ENCODE peak calls at places on chromosome 2, in nine cellular contexts. T, X, Q, N, E, W, A, D and P are unnamed samples. For H3K4me1, the result is how much of the 10 kb centered on the place peaks cover.

GRCh38 chr2:158079672-158080071 is 22.0 kb upstream of the UPP2 start:
- DNase-seq in T (peak), X (no peak), Q (no peak), N (no peak), E (no peak), W (no peak), A (no peak), D (no peak), P (no peak)

GRCh38 chr2:16069663-16069932 is 129.2 kb downstream of the MYCN start:
- DNase-seq in T (no peak), X (peak), Q (no peak), N (no peak), E (no peak), W (no peak), A (no peak), D (no peak), P (no peak)

GRCh38 chr2:222919841-222920609 is 59.2 kb downstream of the ACSL3 start:
- DNase-seq in T (peak), X (peak), Q (no peak), N (no peak), E (no peak), W (no peak), A (no peak), D (no peak), P (no peak)

GRCh38 chr2:190637903-190638618 is 10.8 kb upstream of the NAB1 start:
- DNase-seq in T (no peak), X (peak), Q (no peak), N (no peak), E (peak), W (no peak), A (peak), D (no peak), P (no peak)

GRCh38 chr2:69518836-69519235 is 81.6 kb upstream of the NFU1 start:
- DNase-seq in T (no peak), X (no peak), Q (no peak), N (no peak), E (no peak), W (peak), A (peak), D (no peak), P (peak)

GRCh38 chr2:234960091-234961088 is 8.6 kb downstream of the SH3BP4 start:
- DNase-seq in T (no peak), X (no peak), Q (no peak), N (peak), E (no peak), W (no peak), A (no peak), D (peak), P (no peak)

GRCh38 chr2:65311049-65311448 is 83.4 kb downstream of the ACTR2 start:
- DNase-seq in T (no peak), X (no peak), Q (no peak), N (no peak), E (no peak), W (no peak), A (no peak), D (no peak), P (no peak)

GRCh38 chr2:109736177-109736827 is 57.8 kb upstream of the RGPD5 start:
- DNase-seq in T (peak), X (peak), Q (peak), N (peak), E (no peak), W (no peak), A (peak), D (no peak), P (peak)

GRCh38 chr2:234963785-234964615 is 12.2 kb downstream of the SH3BP4 start:
- DNase-seq in T (peak), X (peak), Q (no peak), N (peak), E (no peak), W (no peak), A (no peak), D (peak), P (peak)

GRCh38 chr2:166609183-166609959 is 115.3 kb upstream of the SCN7A start:
- DNase-seq in T (no peak), X (no peak), Q (no peak), N (peak), E (no peak), W (no peak), A (no peak), D (no peak), P (no peak)

GRCh38 chr2:142672698-142673097 is 204.8 kb upstream of the KYNU start:
- DNase-seq in T (no peak), X (no peak), Q (no peak), N (no peak), E (no peak), W (no peak), A (no peak), D (no peak), P (no peak)

GRCh38 chr2:26162963-26163362 is 9.9 kb upstream of the GAREM2 start:
- DNase-seq in T (no peak), X (no peak), Q (no peak), N (peak), E (no peak), W (no peak), A (no peak), D (no peak), P (no peak)

GRCh38 chr2:120769787-120770120 is 34.1 kb downstream of the GLI2 start:
- DNase-seq in T (no peak), X (no peak), Q (no peak), N (no peak), E (peak), W (no peak), A (no peak), D (no peak), P (no peak)

GRCh38 chr2:28684142-28684858 is 67.3 kb upstream of the PPP1CB start:
- DNase-seq in T (no peak), X (peak), Q (no peak), N (no peak), E (no peak), W (no peak), A (no peak), D (no peak), P (no peak)

GRCh38 chr2:197311521-197312033 is 997 bp upstream of the ANKRD44 start:
- DNase-seq in T (no peak), X (no peak), Q (no peak), N (no peak), E (no peak), W (no peak), A (no peak), D (no peak), P (no peak)

GRCh38 chr2:168355110-168355509 is 101.0 kb upstream of the CERS6 start:
- DNase-seq in T (no peak), X (no peak), Q (no peak), N (no peak), E (no peak), W (no peak), A (no peak), D (no peak), P (no peak)

GRCh38 chr2:106581755-106582430 is 94.7 kb downstream of the CD8B2 start:
- DNase-seq in T (peak), X (peak), Q (peak), N (peak), E (peak), W (peak), A (no peak), D (no peak), P (peak)

GRCh38 chr2:46270384-46270783 is 26.8 kb upstream of the EPAS1 start:
- DNase-seq in T (peak), X (no peak), Q (no peak), N (no peak), E (no peak), W (no peak), A (no peak), D (no peak), P (no peak)
- H3K4me1 ChIP-seq in T (under half), X (under half), Q (under half), N (under half), E (under half), W (under half), A (under half), D (under half), P (under half)

GRCh38 chr2:241692448-241692847 is 5.8 kb upstream of the DTYMK start:
- DNase-seq in T (peak), X (no peak), Q (no peak), N (no peak), E (no peak), W (no peak), A (no peak), D (no peak), P (no peak)
- H3K27ac ChIP-seq in T (peak), X (no peak), Q (no peak), N (no peak), E (no peak), W (no peak), A (no peak), D (no peak), P (no peak)

DNA sequence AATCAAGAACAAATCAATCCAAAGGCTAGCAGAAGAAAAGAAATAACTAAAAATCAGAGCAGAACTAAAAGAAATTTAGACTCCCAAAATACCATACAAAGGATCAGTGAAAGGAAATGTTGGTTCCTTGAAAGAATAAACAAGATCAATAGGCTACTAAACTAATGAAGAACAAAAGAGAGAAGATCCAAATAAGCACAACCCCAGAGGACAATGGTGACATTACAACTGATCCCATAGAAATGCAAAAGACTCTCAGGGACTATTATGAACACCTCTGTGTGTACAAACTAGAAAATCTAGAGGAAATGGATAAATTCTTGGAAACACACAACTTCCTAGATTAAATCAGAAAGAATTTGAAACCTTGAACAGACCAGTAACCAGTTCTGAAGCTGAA is 1186.9 kb downstream of the LRP1B start:
- DNase-seq in T (no peak), X (no peak), Q (no peak), N (no peak), E (no peak), W (no peak), A (no peak), D (no peak), P (no peak)
- TF ChIP-seq CTCF in T (no peak), X (no peak), Q (no peak), N (no peak), E (no peak), W (no peak), A (no peak), D (no peak), P (peak)

GRCh38 chr2:8983571-8983970 is 19.9 kb downstream of the MBOAT2 start:
- DNase-seq in T (no peak), X (no peak), Q (no peak), N (no peak), E (no peak), W (no peak), A (no peak), D (no peak), P (no peak)

GRCh38 chr2:8984152-8984551 is 19.3 kb downstream of the MBOAT2 start:
- DNase-seq in T (no peak), X (no peak), Q (no peak), N (no peak), E (no peak), W (no peak), A (no peak), D (no peak), P (no peak)

GRCh38 chr2:8986327-8986976 is 17.0 kb downstream of the MBOAT2 start:
- DNase-seq in T (no peak), X (no peak), Q (peak), N (no peak), E (no peak), W (peak), A (no peak), D (no peak), P (no peak)

GRCh38 chr2:8985561-8986326 is 17.7 kb downstream of the MBOAT2 start:
- DNase-seq in T (peak), X (no peak), Q (no peak), N (no peak), E (no peak), W (no peak), A (no peak), D (no peak), P (peak)

GRCh38 chr2:8984855-8985254 is 18.6 kb downstream of the MBOAT2 start:
- DNase-seq in T (no peak), X (no peak), Q (peak), N (no peak), E (no peak), W (no peak), A (no peak), D (no peak), P (no peak)
- H3K4me1 ChIP-seq in T (under half), X (under half), Q (under half), N (under half), E (under half), W (under half), A (under half), D (under half), P (under half)

DNA sequence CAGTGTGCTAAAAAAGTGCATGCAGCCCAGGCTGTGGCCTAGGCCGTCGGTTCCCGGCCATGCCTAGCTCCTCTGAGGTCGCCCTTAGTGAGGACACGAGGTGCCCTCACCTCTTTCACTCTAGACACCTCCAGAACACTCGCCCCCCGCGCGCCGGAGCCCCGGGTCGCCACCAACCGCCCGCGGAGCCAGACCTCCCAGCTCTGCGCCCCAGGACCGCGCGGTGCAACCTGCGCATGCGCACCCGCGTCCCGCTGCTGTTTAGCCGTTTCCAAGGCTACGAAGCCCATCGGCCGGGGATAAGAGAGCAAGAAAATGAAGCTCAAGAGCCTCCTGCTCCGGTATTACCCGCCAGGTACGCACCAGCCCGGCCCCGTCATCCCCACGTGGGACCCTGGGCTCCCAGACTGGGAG is at the start of gene DAW1:
- DNase-seq in T (peak), X (peak), Q (peak), N (peak), E (peak), W (peak), A (no peak), D (peak), P (no peak)
- H3K27ac ChIP-seq in T (peak), X (no peak), Q (no peak), N (peak), E (no peak), W (no peak), A (no peak), D (peak), P (peak)

DNA sequence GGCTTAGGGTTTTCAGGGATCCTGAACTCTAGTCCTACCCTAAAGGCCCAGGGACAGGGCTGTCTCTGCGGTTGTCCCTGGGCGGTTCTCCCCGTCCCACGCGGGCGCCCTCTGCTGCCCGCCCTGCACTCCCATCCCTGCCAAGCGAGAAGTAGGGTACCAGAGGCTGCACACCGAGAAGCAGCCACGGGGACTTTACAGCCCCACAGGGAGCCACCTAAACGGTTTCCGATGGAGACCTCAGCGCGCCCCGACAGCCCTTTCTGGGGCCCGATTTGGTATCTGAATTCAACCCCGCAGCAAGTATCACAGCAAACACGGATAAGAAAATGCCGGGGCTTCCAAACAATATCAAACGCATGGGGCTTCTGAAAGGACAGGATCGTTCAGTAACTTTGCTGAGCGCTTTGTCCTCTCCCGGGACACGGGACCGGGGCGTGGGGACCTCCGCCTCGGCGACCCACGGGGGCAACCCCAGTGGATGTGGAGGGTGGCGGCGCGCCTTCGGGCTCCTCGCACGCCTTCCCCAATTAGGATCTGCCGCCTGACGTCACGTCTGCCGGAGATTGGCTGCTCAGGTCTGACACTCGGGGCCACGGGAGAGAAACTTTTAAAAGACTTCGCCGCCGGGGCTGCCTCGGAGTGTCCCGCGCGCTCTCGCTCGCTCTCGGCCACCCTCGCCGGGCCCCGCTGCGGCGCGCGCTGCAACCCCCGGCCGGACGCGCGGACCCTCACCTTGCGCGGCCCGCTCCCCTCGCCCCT is at the start of gene LTBP1:
- DNase-seq in T (peak), X (peak), Q (peak), N (peak), E (peak), W (peak), A (peak), D (peak), P (peak)
- TF ChIP-seq CTCF in T (peak), X (peak), Q (peak), N (peak), E (peak), W (peak), A (peak), D (peak), P (peak)

GRCh38 chr2:195531754-195532153 is 125.3 kb upstream of the SLC39A10 start:
- DNase-seq in T (peak), X (no peak), Q (no peak), N (no peak), E (no peak), W (no peak), A (no peak), D (no peak), P (no peak)
- H3K4me1 ChIP-seq in T (under half), X (under half), Q (under half), N (under half), E (under half), W (under half), A (under half), D (under half), P (under half)